ENCODE peak calls at places on chromosomes 3 and 15, in four cellular contexts. One of them, this sample, is unnamed.

GRCh38 chr15:29933043-29933442 is 110.8 kb upstream of the TJP1 start:
- DNase-seq in A549: no peak
- DNase-seq in GM12878: no peak
- DNase-seq in HepG2: no peak
- DNase-seq in this sample: no peak

GRCh38 chr3:23756206-23756840 is 49.4 kb upstream of the UBE2E1 start:
- DNase-seq in A549: no peak
- DNase-seq in GM12878: no peak
- DNase-seq in HepG2: no peak
- DNase-seq in this sample: no peak

GRCh38 chr15:100908466-100908865 is 10.7 kb upstream of the LRRK1 start:
- DNase-seq in A549: no peak
- DNase-seq in GM12878: no peak
- DNase-seq in HepG2: no peak
- DNase-seq in this sample: no peak

GRCh38 chr15:99135194-99135593 is 30.3 kb downstream of the SYNM start:
- DNase-seq in A549: no peak
- DNase-seq in GM12878: peak; percentile 12
- DNase-seq in HepG2: peak; percentile 61
- DNase-seq in this sample: no peak

GRCh38 chr15:53197426-53197839 is 407.3 kb upstream of the ONECUT1 start:
- DNase-seq in A549: peak; percentile 69
- DNase-seq in GM12878: no peak
- DNase-seq in HepG2: peak; percentile 44
- DNase-seq in this sample: peak; percentile 75

GRCh38 chr15:81781316-81781868 is 264.4 kb downstream of the MEX3B start:
- DNase-seq in A549: no peak
- DNase-seq in GM12878: no peak
- DNase-seq in HepG2: no peak
- DNase-seq in this sample: no peak

GRCh38 chr15:42069025-42069424 is 25.3 kb downstream of the PLA2G4D start:
- DNase-seq in A549: no peak
- DNase-seq in GM12878: no peak
- DNase-seq in HepG2: no peak
- DNase-seq in this sample: no peak

GRCh38 chr3:127365383-127365782 is 77.5 kb upstream of the PRR20G start:
- DNase-seq in A549: no peak
- DNase-seq in GM12878: no peak
- DNase-seq in HepG2: no peak
- DNase-seq in this sample: no peak

GRCh38 chr3:126100216-126100615 is 16.3 kb upstream of the SLC41A3 start:
- DNase-seq in A549: no peak
- DNase-seq in GM12878: no peak
- DNase-seq in HepG2: no peak
- DNase-seq in this sample: no peak

GRCh38 chr3:39090922-39091321 is 16.5 kb downstream of the GORASP1 start:
- DNase-seq in A549: no peak
- DNase-seq in GM12878: no peak
- DNase-seq in HepG2: no peak
- DNase-seq in this sample: no peak

GRCh38 chr3:13069495-13069894 is 3.7 kb downstream of the IQSEC1 start:
- DNase-seq in A549: no peak
- DNase-seq in GM12878: peak; percentile 42
- DNase-seq in HepG2: no peak
- DNase-seq in this sample: no peak

GRCh38 chr3:11818033-11818432 is 28.7 kb downstream of the TAMM41 start:
- DNase-seq in A549: no peak
- DNase-seq in GM12878: no peak
- DNase-seq in HepG2: no peak
- DNase-seq in this sample: peak; percentile 27

GRCh38 chr3:61903931-61904657 is 342.7 kb downstream of the PTPRG start:
- DNase-seq in A549: no peak
- DNase-seq in GM12878: no peak
- DNase-seq in HepG2: no peak
- DNase-seq in this sample: no peak

GRCh38 chr15:52738311-52738710 is 51.8 kb downstream of the ONECUT1 start:
- DNase-seq in A549: no peak
- DNase-seq in GM12878: no peak
- DNase-seq in HepG2: no peak
- DNase-seq in this sample: no peak

GRCh38 chr3:122936986-122937385 is 90.6 kb downstream of the SEMA5B start:
- DNase-seq in A549: no peak
- DNase-seq in GM12878: no peak
- DNase-seq in HepG2: no peak
- DNase-seq in this sample: no peak

GRCh38 chr3:11558002-11558401 is 85.7 kb downstream of the VGLL4 start:
- DNase-seq in A549: no peak
- DNase-seq in GM12878: no peak
- DNase-seq in HepG2: no peak
- DNase-seq in this sample: no peak

GRCh38 chr3:189780556-189781270 is 149.5 kb downstream of the TP63 start:
- DNase-seq in A549: no peak
- DNase-seq in GM12878: no peak
- DNase-seq in HepG2: no peak
- DNase-seq in this sample: no peak

GRCh38 chr15:64024172-64025050 is 21.9 kb downstream of the DAPK2 start:
- DNase-seq in A549: no peak
- DNase-seq in GM12878: no peak
- DNase-seq in HepG2: no peak
- DNase-seq in this sample: no peak

GRCh38 chr3:923161-923910 is 169.5 kb upstream of the CNTN6 start:
- DNase-seq in A549: no peak
- DNase-seq in GM12878: no peak
- DNase-seq in HepG2: no peak
- DNase-seq in this sample: no peak

GRCh38 chr15:98308117-98308516 is 340.2 kb upstream of the IGF1R start:
- DNase-seq in A549: no peak
- DNase-seq in GM12878: no peak
- DNase-seq in HepG2: no peak
- DNase-seq in this sample: no peak

GRCh38 chr15:83166218-83166617 is 41.4 kb downstream of the HDGFL3 start:
- DNase-seq in A549: no peak
- DNase-seq in GM12878: no peak
- DNase-seq in HepG2: no peak
- DNase-seq in this sample: no peak

GRCh38 chr15:74616020-74616939 is 644 bp downstream of the CLK3 start:
- DNase-seq in A549: no peak
- DNase-seq in GM12878: no peak
- DNase-seq in HepG2: peak; percentile 54
- DNase-seq in this sample: peak; percentile 68

GRCh38 chr3:14831916-14832430 is 13.2 kb downstream of the FGD5 start:
- DNase-seq in A549: no peak
- DNase-seq in GM12878: no peak
- DNase-seq in HepG2: no peak
- DNase-seq in this sample: no peak

GRCh38 chr3:186965141-186965879 is 35.0 kb downstream of the ST6GAL1 start:
- DNase-seq in A549: no peak
- DNase-seq in GM12878: peak; percentile 43
- DNase-seq in HepG2: no peak
- DNase-seq in this sample: no peak

GRCh38 chr15:66884661-66885237 is 180.7 kb upstream of the SMAD3 start:
- DNase-seq in A549: no peak
- DNase-seq in GM12878: no peak
- DNase-seq in HepG2: no peak
- DNase-seq in this sample: no peak
- TF ChIP-seq PBX3 in A549: no peak
- TF ChIP-seq PBX3 in GM12878: no peak
- TF ChIP-seq PBX3 in HepG2: no peak
- TF ChIP-seq PBX3 in this sample: no peak

DNA sequence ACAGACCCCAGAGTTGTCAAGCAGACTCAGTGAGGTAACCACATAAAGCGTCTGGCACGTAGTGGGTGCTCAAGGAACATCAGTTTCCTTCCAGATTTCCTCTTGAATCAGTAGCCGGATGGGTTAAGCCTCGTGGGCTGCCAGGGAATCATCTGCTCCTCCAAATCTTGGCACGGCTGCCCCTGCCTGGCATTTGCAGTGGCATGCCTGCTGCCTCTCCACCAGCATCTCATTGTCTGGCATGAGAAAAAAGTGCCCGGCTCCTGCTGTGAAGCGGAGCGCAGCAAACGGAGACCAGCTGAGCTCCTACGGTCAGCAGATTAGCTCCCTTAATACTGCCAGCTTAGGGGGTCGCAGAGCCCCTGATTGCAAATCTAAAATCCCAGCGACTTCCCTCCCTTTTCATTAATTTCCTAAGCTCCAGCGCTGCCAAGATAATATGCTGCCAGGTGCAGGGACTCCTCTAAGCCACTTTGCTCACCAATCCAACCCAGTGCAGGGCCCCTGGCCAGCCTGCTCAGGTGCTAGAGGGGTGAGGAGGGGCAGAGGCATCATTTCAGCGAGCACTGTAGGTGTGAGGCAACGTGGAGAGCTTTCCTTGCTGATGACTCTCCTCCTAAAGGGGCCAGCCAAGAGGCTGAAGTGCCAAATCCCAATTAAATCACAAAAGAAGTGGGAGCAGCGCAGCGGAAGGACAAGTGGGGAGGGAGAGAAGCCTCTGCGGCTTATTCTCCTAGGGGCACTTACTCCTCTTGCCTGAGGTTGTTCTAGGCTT is 49.6 kb upstream of the ST8SIA2 start:
- DNase-seq in A549: no peak
- DNase-seq in GM12878: no peak
- DNase-seq in HepG2: no peak
- DNase-seq in this sample: no peak
- TF ChIP-seq PBX3 in A549: no peak
- TF ChIP-seq PBX3 in GM12878: no peak
- TF ChIP-seq PBX3 in HepG2: no peak
- TF ChIP-seq PBX3 in this sample: no peak

DNA sequence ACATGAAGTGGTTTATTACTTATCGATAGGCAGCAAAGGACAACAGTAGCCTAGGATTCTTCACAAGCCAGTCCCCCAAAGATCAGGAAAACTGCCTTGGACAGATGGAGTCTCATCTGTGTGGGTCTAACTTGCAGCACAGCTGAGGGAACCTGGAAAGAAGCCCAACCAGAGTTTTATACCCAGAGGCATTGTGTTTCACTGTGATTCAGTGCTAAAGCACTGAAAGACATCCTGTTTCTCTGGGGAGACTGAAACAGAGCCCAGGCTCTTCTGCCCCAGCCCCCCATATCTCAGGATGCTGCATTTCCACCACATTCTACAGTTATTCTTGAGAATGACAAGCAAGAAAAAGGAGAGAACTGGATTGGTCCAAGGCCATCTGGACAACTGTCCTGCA is 48.2 kb upstream of the PYDC2 start:
- DNase-seq in A549: no peak
- DNase-seq in GM12878: no peak
- DNase-seq in HepG2: no peak
- DNase-seq in this sample: peak; percentile 2
- TF ChIP-seq PBX3 in A549: no peak
- TF ChIP-seq PBX3 in GM12878: no peak
- TF ChIP-seq PBX3 in HepG2: no peak
- TF ChIP-seq PBX3 in this sample: peak; percentile 65

GRCh38 chr15:66233487-66234415 is 19.8 kb downstream of the MEGF11 start:
- DNase-seq in A549: no peak
- DNase-seq in GM12878: no peak
- DNase-seq in HepG2: peak; percentile 23
- DNase-seq in this sample: no peak
- TF ChIP-seq PBX3 in A549: no peak
- TF ChIP-seq PBX3 in GM12878: no peak
- TF ChIP-seq PBX3 in HepG2: no peak
- TF ChIP-seq PBX3 in this sample: no peak

This sample was measured in SK-N-SH.